ENCODE peak calls at places on chromosomes 7 and 10, in nine cellular contexts. E is glomerular endothelial cell; B is hippocampal formation; X is K562; Q is SW 1271; K is activated T-helper 1 cell treated with anti-CD3 and anti-CD28 coated beads, Interleukin-2, amount 50 U/mL, for 16 hours; M is NCI-H345; R is amniotic stem cell; D is activated T-cell treated with anti-CD3 and anti-CD28 coated beads, Interleukin-2, amount 50 U/mL, for 72 hours. P is an unnamed sample.

GRCh38 chr10:43204394-43204942 is 62.4 kb downstream of the RASGEF1A start:
- DNase-seq in M (no peak), E (no peak), Q (no peak), B (no peak), X (no peak), K (no peak), R (no peak), D (no peak), P (no peak)

GRCh38 chr7:20283385-20283784 is 47.3 kb upstream of the ITGB8 start:
- DNase-seq in M (no peak), R (no peak), K (no peak), D (no peak), B (no peak), E (no peak), X (no peak), Q (no peak), P (no peak)

GRCh38 chr10:69481280-69481679 is 30.0 kb downstream of the TSPAN15 start:
- DNase-seq in Q (no peak), E (no peak), R (no peak), X (no peak), B (no peak), D (no peak), M (no peak), K (no peak), P (no peak)

GRCh38 chr10:75462865-75463264 is 31.4 kb downstream of the LRMDA start:
- DNase-seq in R (no peak), B (no peak), X (no peak), E (no peak), K (no peak), D (no peak), Q (no peak), M (no peak), P (no peak)

GRCh38 chr7:76216683-76217082 is 15.0 kb downstream of the SRRM3 start:
- DNase-seq in K (no peak), R (no peak), E (no peak), D (no peak), M (peak), B (no peak), Q (no peak), X (no peak), P (no peak)

GRCh38 chr10:107826166-107826565 is 661.7 kb upstream of the SORCS1 start:
- DNase-seq in E (no peak), X (no peak), B (no peak), R (no peak), M (no peak), Q (no peak), K (no peak), D (no peak), P (no peak)

GRCh38 chr10:93657757-93658156 is 44.6 kb downstream of the FRA10AC1 start:
- DNase-seq in R (no peak), M (no peak), B (no peak), X (no peak), D (no peak), E (no peak), K (no peak), Q (no peak), P (no peak)

GRCh38 chr10:122561212-122561611 is 658 bp downstream of the DMBT1 start:
- DNase-seq in X (no peak), R (no peak), D (no peak), B (no peak), Q (no peak), M (no peak), K (no peak), E (no peak), P (peak)

GRCh38 chr10:94065344-94065743 is 71.6 kb downstream of the PLCE1 start:
- DNase-seq in D (no peak), X (no peak), Q (no peak), R (no peak), M (no peak), E (no peak), B (no peak), K (no peak), P (no peak)

GRCh38 chr10:132193907-132194552 is 7.3 kb downstream of the DPYSL4 start:
- DNase-seq in R (no peak), B (no peak), D (no peak), E (no peak), X (peak), Q (no peak), K (no peak), M (no peak), P (peak)

GRCh38 chr7:29929018-29929807 is 60.4 kb downstream of the SCRN1 start:
- DNase-seq in R (no peak), E (no peak), M (peak), B (no peak), Q (no peak), K (no peak), X (no peak), D (no peak), P (no peak)

GRCh38 chr7:47026733-47027450 is 555.0 kb downstream of the TNS3 start:
- DNase-seq in K (no peak), E (no peak), R (no peak), X (no peak), M (peak), B (no peak), Q (no peak), D (no peak), P (no peak)

GRCh38 chr10:43817368-43817767 is 168.7 kb upstream of the ZNF32 start:
- DNase-seq in R (no peak), Q (no peak), E (no peak), M (no peak), B (no peak), D (no peak), K (no peak), X (no peak), P (peak)

GRCh38 chr10:113603057-113603777 is 50.4 kb downstream of the HABP2 start:
- DNase-seq in R (no peak), E (no peak), D (no peak), X (no peak), M (no peak), Q (no peak), B (no peak), K (no peak), P (no peak)